ENCODE peak calls at places on chromosomes 12 and 14, in five cellular contexts. N is cardiac muscle cell; A is body of pancreas; T is K562; Z is CD8-positive, alpha-beta T cell. M is an unnamed sample.

GRCh38 chr12:131830335-131831020 is 2.3 kb downstream of the MMP17 start:
- DNase-seq in N (peak; percentile 80), A (peak; percentile 59), T (peak; percentile 83), Z (no peak), M (peak; percentile 88)

GRCh38 chr14:29216316-29216715 is 449.7 kb downstream of the FOXG1 start:
- DNase-seq in N (no peak), A (no peak), T (no peak), Z (no peak), M (no peak)

GRCh38 chr12:43267782-43268181 is 284.2 kb downstream of the ADAMTS20 start:
- DNase-seq in N (no peak), A (no peak), T (no peak), Z (no peak), M (no peak)

GRCh38 chr14:68757618-68758081 is 35.2 kb downstream of the ZFP36L1 start:
- DNase-seq in N (no peak), A (no peak), T (peak; percentile 37), Z (no peak), M (no peak)

GRCh38 chr14:101151226-101151929 is 247.9 kb upstream of the RTL1 start:
- DNase-seq in N (no peak), A (no peak), T (no peak), Z (no peak), M (no peak)

GRCh38 chr14:35337074-35337556 is 44.9 kb downstream of the PSMA6 start:
- DNase-seq in N (no peak), A (no peak), T (no peak), Z (no peak), M (no peak)

GRCh38 chr12:65609359-65609771 is 214.9 kb upstream of the HMGA2 start:
- DNase-seq in N (no peak), A (no peak), T (no peak), Z (no peak), M (no peak)

GRCh38 chr14:35362911-35363374 is 41.6 kb downstream of the NFKBIA start:
- DNase-seq in N (no peak), A (no peak), T (no peak), Z (no peak), M (no peak)

GRCh38 chr14:56118611-56119181 is 485 bp downstream of the PELI2 start:
- DNase-seq in N (no peak), A (peak; percentile 38), T (peak; percentile 19), Z (peak; percentile 67), M (no peak)

GRCh38 chr12:53939141-53940108 is 794 bp downstream of the HOXC13 start:
- DNase-seq in N (peak; percentile 48), A (peak; percentile 42), T (no peak), Z (no peak), M (peak; percentile 82)

GRCh38 chr12:130873106-130873795 is 1.4 kb downstream of the RAN start:
- DNase-seq in N (no peak), A (no peak), T (no peak), Z (no peak), M (no peak)

GRCh38 chr14:99287269-99287942 is 15.4 kb upstream of the BCL11B start:
- DNase-seq in N (no peak), A (no peak), T (no peak), Z (peak; percentile 67), M (no peak)

GRCh38 chr14:61247935-61248334 is 33.2 kb downstream of the TMEM30B start:
- DNase-seq in N (no peak), A (no peak), T (no peak), Z (no peak), M (no peak)

GRCh38 chr14:90839024-90839888 is 23.0 kb upstream of the TTC7B start:
- DNase-seq in N (no peak), A (no peak), T (no peak), Z (peak; percentile 37), M (no peak)

GRCh38 chr12:117192057-117192456 is 1.8 kb upstream of the FBXO21 start:
- DNase-seq in N (no peak), A (peak; percentile 32), T (no peak), Z (no peak), M (no peak)

GRCh38 chr14:33799705-33800269 is 151.1 kb downstream of the EGLN3 start:
- DNase-seq in N (no peak), A (peak; percentile 22), T (no peak), Z (no peak), M (no peak)

GRCh38 chr14:100118377-100119011 is 41.0 kb downstream of the DEGS2 start:
- DNase-seq in N (no peak), A (no peak), T (no peak), Z (no peak), M (no peak)

GRCh38 chr12:23585782-23586163 is 363.7 kb downstream of the SOX5 start:
- DNase-seq in N (no peak), A (no peak), T (no peak), Z (no peak), M (peak; percentile 76)

GRCh38 chr14:105837349-105838063 is 311.1 kb downstream of the TMEM121 start:
- DNase-seq in N (no peak), A (no peak), T (no peak), Z (no peak), M (no peak)

DNA sequence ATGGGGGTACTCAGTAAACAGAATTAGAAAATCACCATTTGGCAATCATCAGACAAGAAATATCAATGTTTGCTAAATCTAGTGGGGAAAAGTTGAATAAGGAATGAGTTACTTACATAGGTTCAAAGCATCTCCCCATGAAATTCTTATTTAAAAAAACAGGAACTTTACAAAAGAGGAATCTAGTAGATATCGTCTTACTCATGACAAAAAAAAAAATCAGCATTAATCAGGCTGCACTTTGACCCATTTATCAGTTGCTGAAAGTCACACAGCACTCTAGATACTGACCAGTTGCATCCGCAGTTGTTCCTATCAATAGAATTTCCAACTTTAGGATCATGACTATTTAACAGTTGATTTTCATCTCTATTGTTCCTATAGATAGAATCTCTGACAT is 5.8 kb upstream of the DICER1 start:
- DNase-seq in N (no peak), A (no peak), T (no peak), Z (no peak), M (no peak)
- H3K4me1 ChIP-seq in N (peaks cover 15% of the 10 kb centered on the region), A (peaks cover 28% of the 10 kb centered on the region), T (no peaks in the 10 kb centered on the region), Z (peaks cover 4% of the 10 kb centered on the region), M (peaks cover 5% of the 10 kb centered on the region)

GRCh38 chr12:110075880-110076279 is 27.6 kb upstream of the C12orf76 start:
- DNase-seq in N (no peak), A (no peak), T (no peak), Z (no peak), M (no peak)

GRCh38 chr12:110071504-110071903 is 23.2 kb upstream of the C12orf76 start:
- DNase-seq in N (no peak), A (no peak), T (no peak), Z (no peak), M (no peak)

GRCh38 chr12:110071967-110072366 is 23.6 kb upstream of the C12orf76 start:
- DNase-seq in N (no peak), A (no peak), T (no peak), Z (no peak), M (no peak)

GRCh38 chr12:110073049-110073831 is 24.9 kb upstream of the C12orf76 start:
- DNase-seq in N (no peak), A (no peak), T (no peak), Z (peak; percentile 58), M (no peak)

DNA sequence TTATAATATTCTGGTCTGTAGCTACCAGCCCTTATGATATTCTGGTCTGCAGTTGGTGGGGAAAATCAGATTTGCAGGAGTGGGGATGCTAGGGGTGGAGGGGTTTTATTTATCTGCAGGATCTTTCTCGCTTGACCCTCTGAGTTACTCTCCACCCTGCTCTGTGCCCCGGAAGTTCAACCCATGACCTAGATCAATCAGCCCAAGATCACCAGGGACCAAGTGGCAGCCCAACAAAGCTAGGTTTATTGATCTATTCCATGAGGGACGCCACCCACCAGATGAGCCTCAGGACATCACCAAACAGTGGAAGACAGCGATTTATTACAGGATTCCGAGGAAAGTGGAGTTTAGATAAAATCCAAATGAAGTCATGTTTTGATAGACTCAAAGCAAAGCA is 25.8 kb upstream of the C12orf76 start:
- DNase-seq in N (no peak), A (no peak), T (no peak), Z (no peak), M (no peak)
- H3K4me3 ChIP-seq in N (no peak overlapping the region), A (no peak overlapping the region), T (no peak overlapping the region), Z (no peak overlapping the region), M (no peak overlapping the region)

GRCh38 chr12:83575326-83575725 is 888.6 kb downstream of the TMTC2 start:
- DNase-seq in N (no peak), A (no peak), T (no peak), Z (no peak), M (no peak)

GRCh38 chr12:83573676-83574075 is 887.0 kb downstream of the TMTC2 start:
- DNase-seq in N (no peak), A (peak; percentile 45), T (no peak), Z (no peak), M (no peak)

GRCh38 chr12:83574142-83574541 is 887.4 kb downstream of the TMTC2 start:
- DNase-seq in N (no peak), A (no peak), T (no peak), Z (no peak), M (no peak)
- H3K4me1 ChIP-seq in N (no peaks in the 10 kb centered on the region), A (no peaks in the 10 kb centered on the region), T (no peaks in the 10 kb centered on the region), Z (no peaks in the 10 kb centered on the region), M (no peaks in the 10 kb centered on the region)

DNA sequence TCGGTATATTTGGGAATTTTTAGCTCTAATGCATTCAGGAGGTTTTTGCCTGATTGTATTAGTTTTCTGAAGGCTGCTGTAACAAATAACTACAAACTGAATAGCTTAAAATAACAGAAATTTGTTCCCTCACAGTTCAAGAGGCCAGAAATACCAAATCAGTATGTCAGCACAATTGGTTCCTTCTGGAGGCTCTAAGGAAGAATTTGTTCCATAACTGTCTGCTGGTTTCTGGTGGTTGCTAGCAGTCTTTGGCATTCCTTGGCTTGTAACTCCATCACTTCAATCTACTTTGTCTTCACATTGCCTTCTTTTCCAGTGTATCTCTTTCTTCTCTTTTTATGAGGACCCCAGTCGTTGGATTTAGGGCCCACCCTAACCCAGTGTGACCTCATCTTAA is 21.3 kb downstream of the TMTC3 start:
- DNase-seq in N (no peak), A (no peak), T (no peak), Z (no peak), M (no peak)
- H3K4me3 ChIP-seq in N (no peak overlapping the region), A (no peak overlapping the region), T (no peak overlapping the region), Z (no peak overlapping the region), M (no peak overlapping the region)

GRCh38 chr14:92584856-92585255 is 71.3 kb downstream of the RIN3 start:
- DNase-seq in N (no peak), A (no peak), T (no peak), Z (no peak), M (no peak)

GRCh38 chr14:92589213-92589852 is 75.8 kb downstream of the RIN3 start:
- DNase-seq in N (peak; percentile 62), A (no peak), T (no peak), Z (no peak), M (no peak)

GRCh38 chr14:92584221-92584620 is 70.6 kb downstream of the RIN3 start:
- DNase-seq in N (no peak), A (no peak), T (peak; percentile 17), Z (no peak), M (no peak)

GRCh38 chr14:92586001-92586947 is 72.7 kb downstream of the RIN3 start:
- DNase-seq in N (no peak), A (no peak), T (no peak), Z (peak; percentile 64), M (no peak)

DNA sequence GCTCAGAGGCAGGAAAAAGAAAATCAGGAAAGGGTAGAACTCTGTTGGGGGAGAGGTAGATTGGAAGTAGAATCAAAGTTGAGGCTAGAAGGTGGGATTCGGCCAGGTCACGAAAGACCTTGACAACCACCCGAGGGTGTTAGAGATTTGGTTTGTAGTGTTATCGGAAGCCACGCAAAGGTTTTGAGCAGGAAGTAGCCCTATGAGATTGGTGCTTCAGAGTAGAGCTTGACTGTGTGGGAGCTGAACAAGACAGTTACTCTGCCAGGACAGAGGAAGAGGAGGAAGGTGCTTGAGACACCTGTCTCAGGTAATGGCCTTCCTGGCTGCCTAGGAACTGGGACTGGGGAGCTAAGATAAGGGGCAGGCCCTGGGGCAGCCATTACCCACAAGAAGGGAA is 73.4 kb downstream of the RIN3 start:
- DNase-seq in N (no peak), A (no peak), T (no peak), Z (no peak), M (no peak)
- H3K4me1 ChIP-seq in N (no peaks in the 10 kb centered on the region), A (no peaks in the 10 kb centered on the region), T (no peaks in the 10 kb centered on the region), Z (peaks cover 97% of the 10 kb centered on the region), M (no peaks in the 10 kb centered on the region)